ENCODE peak calls at places on chromosomes 12 and 14, in five cellular contexts. J is lower lobe of right lung, Q is nephron progenitor cell, X is A549, Y is fibroblast of lung. K is an unnamed sample.
A peak's percentile ranks its signal among the peaks of the same experiment; 100 is the strongest.

GRCh38 chr12:54082402-54082892 is 28.8 kb downstream of the HOXC4 start:
- DNase-seq in J (no peak), Q (peak; percentile 78), X (no peak), Y (no peak), K (no peak)

GRCh38 chr12:51025748-51026654 is at the start of gene SLC11A2:
- DNase-seq in J (peak; percentile 98), Q (peak; percentile 91), X (peak; percentile 96), Y (peak; percentile 90), K (peak; percentile 93)

GRCh38 chr14:34983148-34983760 is 462 bp downstream of the SRP54 start:
- DNase-seq in J (no peak), Q (no peak), X (no peak), Y (peak; percentile 13), K (no peak)

GRCh38 chr14:65961004-65961403 is 525.2 kb upstream of the CCDC196 start:
- DNase-seq in J (peak; percentile 60), Q (peak; percentile 67), X (peak; percentile 54), Y (peak; percentile 11), K (peak; percentile 76)

GRCh38 chr12:4252595-4252994 is 21.0 kb upstream of the CCND2 start:
- DNase-seq in J (no peak), Q (no peak), X (no peak), Y (no peak), K (no peak)

GRCh38 chr14:72788972-72789728 is 104.8 kb downstream of the DPF3 start:
- DNase-seq in J (no peak), Q (no peak), X (no peak), Y (no peak), K (no peak)

GRCh38 chr12:122399592-122400373 is 22.7 kb downstream of the CLIP1 start:
- DNase-seq in J (peak; percentile 77), Q (peak; percentile 49), X (peak; percentile 96), Y (peak; percentile 94), K (peak; percentile 91)

GRCh38 chr14:104830781-104831180 is 29.9 kb downstream of the ZBTB42 start:
- DNase-seq in J (no peak), Q (no peak), X (no peak), Y (no peak), K (no peak)

GRCh38 chr12:9134981-9135628 is 19.4 kb upstream of the A2M start:
- DNase-seq in J (peak; percentile 47), Q (no peak), X (peak; percentile 51), Y (peak; percentile 92), K (no peak)

GRCh38 chr12:78316656-78317055 is 486.0 kb downstream of the NAV3 start:
- DNase-seq in J (no peak), Q (no peak), X (no peak), Y (no peak), K (no peak)

GRCh38 chr12:120804428-120804827 is 78.8 kb downstream of the ACADS start:
- DNase-seq in J (no peak), Q (no peak), X (no peak), Y (no peak), K (no peak)

GRCh38 chr12:88062464-88062863 is 33.3 kb upstream of the C12orf50 start:
- DNase-seq in J (no peak), Q (no peak), X (no peak), Y (no peak), K (no peak)

GRCh38 chr12:84986586-84986985 is 49.5 kb downstream of the TSPAN19 start:
- DNase-seq in J (no peak), Q (no peak), X (no peak), Y (peak; percentile 82), K (no peak)

GRCh38 chr12:92297932-92298681 is 152.5 kb upstream of the BTG1 start:
- DNase-seq in J (no peak), Q (no peak), X (no peak), Y (peak; percentile 66), K (peak; percentile 47)

GRCh38 chr14:69328765-69329164 is 68.8 kb downstream of the GALNT16 start:
- DNase-seq in J (no peak), Q (no peak), X (no peak), Y (no peak), K (no peak)

GRCh38 chr14:32559048-32559447 is 229.9 kb downstream of the AKAP6 start:
- DNase-seq in J (no peak), Q (no peak), X (no peak), Y (no peak), K (no peak)

GRCh38 chr14:104341532-104342434 is 203.4 kb downstream of the KIF26A start:
- DNase-seq in J (peak; percentile 51), Q (peak; percentile 74), X (peak; percentile 87), Y (no peak), K (peak; percentile 11)

GRCh38 chr14:63174760-63175191 is 29.5 kb upstream of the RHOJ start:
- DNase-seq in J (no peak), Q (peak; percentile 20), X (peak; percentile 34), Y (peak; percentile 77), K (peak; percentile 89)

GRCh38 chr12:126663304-126664094 is 1598.3 kb downstream of the AACS start:
- DNase-seq in J (no peak), Q (peak; percentile 28), X (peak; percentile 61), Y (no peak), K (peak; percentile 49)

GRCh38 chr12:52628841-52629240 is 10.5 kb upstream of the KRT73 start:
- DNase-seq in J (no peak), Q (no peak), X (no peak), Y (no peak), K (no peak)

GRCh38 chr12:48875944-48876520 is 10.4 kb upstream of the RND1 start:
- DNase-seq in J (no peak), Q (no peak), X (no peak), Y (no peak), K (no peak)

GRCh38 chr12:2845280-2845679 is 10.4 kb upstream of the NRIP2 start:
- DNase-seq in J (no peak), Q (peak; percentile 51), X (no peak), Y (peak; percentile 79), K (peak; percentile 84)

GRCh38 chr14:68394113-68394718 is 398.7 kb downstream of the ZFP36L1 start:
- DNase-seq in J (no peak), Q (no peak), X (no peak), Y (peak; percentile 64), K (no peak)

GRCh38 chr12:52748578-52748977 is 28.6 kb downstream of the KRT76 start:
- DNase-seq in J (no peak), Q (no peak), X (no peak), Y (no peak), K (no peak)

GRCh38 chr12:76236640-76237039 is 111.6 kb downstream of the BBS10 start:
- DNase-seq in J (no peak), Q (no peak), X (peak; percentile 73), Y (no peak), K (peak; percentile 42)

GRCh38 chr14:23008836-23009235 is 1.1 kb downstream of the C14orf93 start:
- DNase-seq in J (no peak), Q (no peak), X (no peak), Y (peak; percentile 31), K (no peak)

GRCh38 chr12:26113194-26113654 is 11.6 kb downstream of the BHLHE41 start:
- DNase-seq in J (no peak), Q (no peak), X (no peak), Y (no peak), K (no peak)

GRCh38 chr12:52585951-52586350 is 12.3 kb upstream of the KRT74 start:
- DNase-seq in J (no peak), Q (no peak), X (no peak), Y (no peak), K (no peak)

GRCh38 chr12:52494518-52494917 is 1.5 kb upstream of the KRT6A start:
- DNase-seq in J (peak; percentile 67), Q (no peak), X (no peak), Y (peak; percentile 26), K (peak; percentile 88)

GRCh38 chr12:47794679-47795078 is 21.6 kb downstream of the SLC48A1 start:
- DNase-seq in J (no peak), Q (no peak), X (no peak), Y (no peak), K (no peak)

GRCh38 chr12:32444895-32445294 is 45.5 kb downstream of the FGD4 start:
- DNase-seq in J (no peak), Q (no peak), X (peak; percentile 83), Y (peak; percentile 80), K (peak; percentile 86)

DNA sequence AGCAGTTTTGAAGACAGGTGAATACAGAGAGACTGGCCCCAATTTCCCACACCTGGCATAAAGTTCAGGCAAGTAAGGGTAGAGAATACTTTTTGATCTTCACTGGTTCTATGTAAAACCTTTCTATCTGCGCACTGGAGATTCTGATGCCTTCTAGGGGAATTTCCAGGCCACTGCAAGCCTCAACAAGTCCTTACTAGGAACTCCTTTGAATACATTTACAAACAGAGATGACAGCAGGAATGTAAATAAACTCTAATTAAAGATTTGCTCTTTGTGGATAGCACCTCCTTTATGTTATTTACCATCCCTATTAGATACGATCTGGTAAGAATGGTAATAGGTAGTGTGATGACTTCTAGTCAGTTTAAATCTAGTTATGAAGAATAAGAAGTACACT is 69.2 kb downstream of the NTN4 start:
- DNase-seq in J (no peak), Q (no peak), X (peak; percentile 53), Y (peak; percentile 12), K (no peak)
- TF ChIP-seq CTCF in J (no peak), Q (no peak), X (no peak), Y (peak; percentile 15), K (no peak)

GRCh38 chr12:49974231-49974675 is 1.5 kb downstream of the AQP6 start:
- DNase-seq in J (peak; percentile 76), Q (peak; percentile 58), X (peak; percentile 48), Y (peak; percentile 78), K (peak; percentile 82)
- TF ChIP-seq CTCF in J (peak; percentile 52), Q (no peak), X (peak; percentile 22), Y (peak; percentile 61), K (peak; percentile 79)

GRCh38 chr12:130978785-130979184 is 25.1 kb downstream of the ADGRD1 start:
- DNase-seq in J (no peak), Q (no peak), X (no peak), Y (no peak), K (no peak)

GRCh38 chr12:130982565-130983225 is 29.0 kb downstream of the ADGRD1 start:
- DNase-seq in J (no peak), Q (no peak), X (no peak), Y (no peak), K (no peak)

GRCh38 chr12:130983328-130984017 is 29.8 kb downstream of the ADGRD1 start:
- DNase-seq in J (no peak), Q (no peak), X (no peak), Y (no peak), K (no peak)

GRCh38 chr12:130981947-130982346 is 28.2 kb downstream of the ADGRD1 start:
- DNase-seq in J (no peak), Q (no peak), X (no peak), Y (no peak), K (no peak)

DNA sequence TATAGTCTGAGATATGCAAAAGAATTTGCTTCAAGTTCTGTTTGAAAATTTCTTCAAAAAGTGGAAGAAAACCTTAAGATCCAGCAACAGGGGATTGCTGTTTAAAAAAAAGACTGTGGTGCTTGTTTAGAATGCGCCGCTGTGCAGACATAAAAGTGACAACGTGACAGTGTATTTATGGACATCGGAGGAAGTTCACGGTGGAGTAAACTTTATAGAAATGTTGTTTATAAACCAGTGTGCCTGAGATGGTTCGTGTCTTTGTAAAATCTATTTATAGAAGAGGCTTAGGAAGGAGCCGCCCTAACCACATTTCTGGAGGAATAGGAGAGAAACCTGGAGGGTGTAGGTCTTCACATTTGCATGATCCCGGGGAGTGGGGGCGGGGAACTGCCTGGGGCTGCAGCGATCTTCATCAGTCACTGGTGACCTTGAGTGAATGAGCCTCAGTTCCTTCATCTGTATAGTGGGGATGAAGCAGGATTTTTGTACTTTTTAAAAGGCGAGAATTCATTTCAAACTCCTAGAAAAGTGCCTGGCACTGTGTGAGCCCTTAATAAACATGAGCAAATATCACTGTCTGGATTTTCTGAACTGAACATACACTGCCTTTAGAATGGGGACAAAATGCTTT is 27.6 kb downstream of the ADGRD1 start:
- DNase-seq in J (no peak), Q (no peak), X (no peak), Y (peak; percentile 3), K (no peak)
- TF ChIP-seq CTCF in J (no peak), Q (no peak), X (no peak), Y (no peak), K (no peak)

GRCh38 chr14:75084513-75084912 is 15.1 kb downstream of the ZC2HC1C start:
- DNase-seq in J (no peak), Q (no peak), X (no peak), Y (no peak), K (peak; percentile 4)
- TF ChIP-seq CTCF in J (peak; percentile 17), Q (no peak), X (peak; percentile 33), Y (no peak), K (no peak)